ENCODE peak calls at places on chromosomes 11 and 22, in six cellular contexts. One of them, this sample, is unnamed.

GRCh38 chr22:35212020-35212419 is 45.3 kb upstream of the HMGXB4 start:
- DNase-seq in AG09309: no peak
- DNase-seq in cardiac fibroblast: peak
- DNase-seq in AG04450: peak
- DNase-seq in A549: no peak
- DNase-seq in fibroblast of pulmonary artery: peak
- DNase-seq in this sample: no peak

GRCh38 chr22:38432264-38432663 is 22.7 kb downstream of the KCNJ4 start:
- DNase-seq in AG09309: no peak
- DNase-seq in cardiac fibroblast: no peak
- DNase-seq in AG04450: no peak
- DNase-seq in A549: no peak
- DNase-seq in fibroblast of pulmonary artery: no peak
- DNase-seq in this sample: no peak

GRCh38 chr11:47179655-47179991 is 2.9 kb upstream of the ARFGAP2 start:
- DNase-seq in AG09309: no peak
- DNase-seq in cardiac fibroblast: peak
- DNase-seq in AG04450: no peak
- DNase-seq in A549: peak
- DNase-seq in fibroblast of pulmonary artery: peak
- DNase-seq in this sample: no peak

GRCh38 chr11:57668467-57668890 is 565 bp downstream of the ZDHHC5 start:
- DNase-seq in AG09309: no peak
- DNase-seq in cardiac fibroblast: no peak
- DNase-seq in AG04450: no peak
- DNase-seq in A549: no peak
- DNase-seq in fibroblast of pulmonary artery: no peak
- DNase-seq in this sample: no peak

GRCh38 chr22:41491379-41492100 is 22.6 kb downstream of the ACO2 start:
- DNase-seq in AG09309: no peak
- DNase-seq in cardiac fibroblast: no peak
- DNase-seq in AG04450: no peak
- DNase-seq in A549: no peak
- DNase-seq in fibroblast of pulmonary artery: no peak
- DNase-seq in this sample: no peak

GRCh38 chr22:46023558-46023981 is 46.6 kb upstream of the WNT7B start:
- DNase-seq in AG09309: peak
- DNase-seq in cardiac fibroblast: peak
- DNase-seq in AG04450: peak
- DNase-seq in A549: no peak
- DNase-seq in fibroblast of pulmonary artery: peak
- DNase-seq in this sample: no peak

GRCh38 chr22:47168900-47169800 is 406.7 kb downstream of the TBC1D22A start:
- DNase-seq in AG09309: no peak
- DNase-seq in cardiac fibroblast: no peak
- DNase-seq in AG04450: no peak
- DNase-seq in A549: peak
- DNase-seq in fibroblast of pulmonary artery: peak
- DNase-seq in this sample: no peak

GRCh38 chr11:75583710-75584658 is 21.9 kb downstream of the SERPINH1 start:
- DNase-seq in AG09309: no peak
- DNase-seq in cardiac fibroblast: peak
- DNase-seq in AG04450: no peak
- DNase-seq in A549: no peak
- DNase-seq in fibroblast of pulmonary artery: peak
- DNase-seq in this sample: no peak

GRCh38 chr11:69364901-69365300 is 70.9 kb downstream of the MYEOV start:
- DNase-seq in AG09309: no peak
- DNase-seq in cardiac fibroblast: peak
- DNase-seq in AG04450: no peak
- DNase-seq in A549: no peak
- DNase-seq in fibroblast of pulmonary artery: peak
- DNase-seq in this sample: no peak

GRCh38 chr11:22539851-22540376 is 85.7 kb downstream of the FANCF start:
- DNase-seq in AG09309: no peak
- DNase-seq in cardiac fibroblast: peak
- DNase-seq in AG04450: no peak
- DNase-seq in A549: no peak
- DNase-seq in fibroblast of pulmonary artery: peak
- DNase-seq in this sample: no peak

DNA sequence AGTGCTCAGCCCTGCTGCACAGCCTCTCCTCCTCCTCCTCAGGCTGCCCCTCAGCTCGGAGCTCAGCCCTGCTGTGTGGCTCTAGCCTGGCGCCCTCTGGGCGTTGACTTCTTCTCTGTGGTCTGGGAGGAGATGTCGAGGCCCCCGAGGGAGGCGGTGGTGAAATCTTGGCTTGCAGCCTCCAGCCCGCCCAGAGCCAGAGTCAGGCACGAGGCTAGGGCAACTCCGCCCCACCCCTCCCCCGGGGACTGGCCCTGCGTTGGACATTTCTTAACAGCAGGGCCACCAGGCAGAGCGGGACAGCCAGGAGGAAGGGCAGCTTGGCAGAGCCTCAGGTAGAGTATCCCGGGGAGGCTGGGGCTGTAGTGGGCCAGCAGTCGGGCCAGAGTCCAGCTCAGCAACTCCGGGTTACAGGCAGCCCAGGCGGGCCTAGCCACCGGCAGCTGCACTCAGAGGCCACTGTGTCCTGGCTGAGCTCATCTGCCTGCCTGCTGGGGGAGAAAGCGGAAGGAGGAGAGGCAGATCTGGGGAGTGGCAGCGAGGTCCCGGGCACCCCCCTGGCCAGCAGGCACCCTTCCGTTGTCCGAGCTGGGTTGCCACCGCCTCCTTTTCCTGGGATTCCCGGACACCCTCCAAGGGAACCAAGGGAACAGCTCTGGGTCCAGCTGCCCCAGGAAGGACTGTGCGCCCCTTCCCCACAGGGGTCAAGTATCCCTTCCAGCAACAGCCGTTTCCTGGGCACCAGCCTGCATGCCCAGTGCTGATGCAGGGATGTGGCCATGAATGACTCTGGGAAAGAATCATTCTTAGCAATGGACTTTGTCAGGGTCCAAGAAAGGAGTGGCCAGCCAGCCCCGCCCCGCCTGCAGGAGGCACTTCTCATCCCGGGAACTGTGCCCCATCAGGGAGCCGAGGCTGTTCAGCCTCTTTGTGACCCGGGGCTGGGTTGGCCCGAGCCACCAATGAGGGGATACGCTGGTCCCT is at the start of gene ALDH3B1:
- DNase-seq in AG09309: no peak
- DNase-seq in cardiac fibroblast: peak
- DNase-seq in AG04450: no peak
- DNase-seq in A549: peak
- DNase-seq in fibroblast of pulmonary artery: peak
- DNase-seq in this sample: no peak
- H3K4me3 ChIP-seq in AG09309: peak
- H3K4me3 ChIP-seq in cardiac fibroblast: peak
- H3K4me3 ChIP-seq in AG04450: peak
- H3K4me3 ChIP-seq in A549: peak
- H3K4me3 ChIP-seq in fibroblast of pulmonary artery: peak
- H3K4me3 ChIP-seq in this sample: peak

GRCh38 chr11:21323617-21324016 is 654.2 kb downstream of the NELL1 start:
- DNase-seq in AG09309: no peak
- DNase-seq in cardiac fibroblast: no peak
- DNase-seq in AG04450: no peak
- DNase-seq in A549: no peak
- DNase-seq in fibroblast of pulmonary artery: no peak
- DNase-seq in this sample: no peak
- TF ChIP-seq CTCF in AG09309: no peak
- TF ChIP-seq CTCF in cardiac fibroblast: no peak
- TF ChIP-seq CTCF in AG04450: no peak
- TF ChIP-seq CTCF in A549: no peak
- TF ChIP-seq CTCF in fibroblast of pulmonary artery: no peak
- TF ChIP-seq CTCF in this sample: no peak

DNA sequence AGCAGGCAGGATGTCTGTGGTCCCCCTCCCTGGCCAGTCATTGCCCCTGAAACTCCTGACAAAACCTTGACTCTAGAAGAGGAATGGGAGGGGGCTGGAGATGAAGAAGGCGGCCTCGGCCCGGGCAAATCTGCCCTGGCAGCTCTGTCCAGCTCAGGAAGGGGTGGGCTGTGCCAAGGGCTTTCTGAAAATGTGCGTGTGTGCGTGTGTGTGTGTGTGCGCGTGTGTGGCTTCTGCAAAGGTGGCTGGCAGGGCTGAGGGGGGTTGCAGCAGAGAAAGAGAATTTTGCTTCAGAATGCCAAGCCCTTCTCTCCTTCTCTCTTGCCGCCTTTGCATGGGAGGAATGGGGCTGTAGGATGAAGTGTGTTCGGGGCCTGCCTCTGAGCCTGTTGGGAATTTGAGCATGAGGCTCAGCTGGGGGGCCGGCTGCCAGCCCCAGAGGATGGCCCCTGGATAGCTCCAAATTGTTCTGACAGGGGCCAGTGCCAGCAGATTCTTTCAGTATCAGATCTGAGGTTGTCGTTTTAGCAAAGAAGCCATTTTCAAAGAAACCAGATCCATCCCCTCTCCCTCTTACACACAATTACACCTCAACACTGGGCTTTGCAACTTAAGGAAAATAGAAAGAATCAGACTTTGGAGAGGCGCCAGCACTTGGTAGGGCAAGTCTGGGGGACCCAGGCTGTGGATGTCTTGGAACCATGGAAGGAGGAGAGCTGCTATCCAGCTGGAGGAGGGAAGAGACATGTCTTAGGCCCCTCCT is 3.5 kb downstream of the TIMP3 start:
- DNase-seq in AG09309: no peak
- DNase-seq in cardiac fibroblast: no peak
- DNase-seq in AG04450: no peak
- DNase-seq in A549: no peak
- DNase-seq in fibroblast of pulmonary artery: no peak
- DNase-seq in this sample: no peak
- H3K4me3 ChIP-seq in AG09309: peak
- H3K4me3 ChIP-seq in cardiac fibroblast: no peak
- H3K4me3 ChIP-seq in AG04450: peak
- H3K4me3 ChIP-seq in A549: no peak
- H3K4me3 ChIP-seq in fibroblast of pulmonary artery: no peak
- H3K4me3 ChIP-seq in this sample: peak

GRCh38 chr11:65931773-65932557 is 12.7 kb downstream of the DRAP1 start:
- DNase-seq in AG09309: no peak
- DNase-seq in cardiac fibroblast: peak
- DNase-seq in AG04450: no peak
- DNase-seq in A549: no peak
- DNase-seq in fibroblast of pulmonary artery: no peak
- DNase-seq in this sample: no peak
- TF ChIP-seq CTCF in AG09309: no peak
- TF ChIP-seq CTCF in cardiac fibroblast: no peak
- TF ChIP-seq CTCF in AG04450: no peak
- TF ChIP-seq CTCF in A549: no peak
- TF ChIP-seq CTCF in fibroblast of pulmonary artery: peak
- TF ChIP-seq CTCF in this sample: no peak

This sample was measured in AG04449.